ENCODE peak calls at places on chromosomes 3 and 15, in seven cellular contexts. X, K, T, N, Z, U and B are unnamed samples.

GRCh38 chr3:187101184-187102072 is 37.9 kb downstream of the RPL39L start:
- DNase-seq in X (peak), K (peak), T (no peak), N (peak), Z (peak), U (peak), B (peak)

GRCh38 chr15:60523056-60523455 is 44.1 kb upstream of the ICE2 start:
- DNase-seq in X (no peak), K (peak), T (no peak), N (no peak), Z (no peak), U (peak), B (no peak)

GRCh38 chr15:55060831-55061230 is 135.9 kb downstream of the RSL24D1 start:
- DNase-seq in X (no peak), K (no peak), T (no peak), N (no peak), Z (no peak), U (no peak), B (no peak)

GRCh38 chr3:13138566-13139145 is 65.4 kb upstream of the IQSEC1 start:
- DNase-seq in X (no peak), K (no peak), T (no peak), N (no peak), Z (no peak), U (no peak), B (peak)

GRCh38 chr15:99324082-99324620 is 72.9 kb downstream of the LRRC28 start:
- DNase-seq in X (peak), K (peak), T (peak), N (peak), Z (no peak), U (peak), B (no peak)

GRCh38 chr3:116140100-116140689 is 305.1 kb downstream of the LSAMP start:
- DNase-seq in X (no peak), K (peak), T (no peak), N (peak), Z (no peak), U (peak), B (no peak)

GRCh38 chr3:43892535-43892934 is 201.8 kb downstream of the ABHD5 start:
- DNase-seq in X (no peak), K (no peak), T (no peak), N (peak), Z (no peak), U (no peak), B (peak)

GRCh38 chr3:189941679-189942078 is 179.0 kb downstream of the P3H2 start:
- DNase-seq in X (no peak), K (peak), T (no peak), N (no peak), Z (no peak), U (peak), B (no peak)

GRCh38 chr3:113231391-113231790 is 20.0 kb downstream of the BOC start:
- DNase-seq in X (peak), K (peak), T (no peak), N (no peak), Z (no peak), U (peak), B (no peak)

GRCh38 chr3:2879587-2879986 is 230.6 kb downstream of the IL5RA start:
- DNase-seq in X (no peak), K (no peak), T (no peak), N (no peak), Z (no peak), U (no peak), B (no peak)

GRCh38 chr15:63495780-63496179 is 8.6 kb upstream of the USP3 start:
- DNase-seq in X (no peak), K (no peak), T (no peak), N (no peak), Z (no peak), U (no peak), B (no peak)

GRCh38 chr15:67840747-67841634 is 1.1 kb upstream of the RNU6-1 start:
- DNase-seq in X (no peak), K (peak), T (no peak), N (peak), Z (no peak), U (peak), B (no peak)

GRCh38 chr3:167787440-167787839 is 51.9 kb downstream of the SERPINI1 start:
- DNase-seq in X (no peak), K (no peak), T (no peak), N (no peak), Z (no peak), U (no peak), B (no peak)

GRCh38 chr3:197367081-197367780 is 68.8 kb upstream of the DLG1 start:
- DNase-seq in X (no peak), K (peak), T (peak), N (no peak), Z (no peak), U (peak), B (peak)

GRCh38 chr3:42035816-42036482 is 55.2 kb upstream of the TRAK1 start:
- DNase-seq in X (no peak), K (no peak), T (no peak), N (no peak), Z (peak), U (no peak), B (no peak)

GRCh38 chr15:62828364-62828763 is 214.2 kb upstream of the TPM1 start:
- DNase-seq in X (no peak), K (no peak), T (no peak), N (no peak), Z (no peak), U (no peak), B (no peak)

GRCh38 chr3:170258105-170258487 is 35.9 kb downstream of the PRKCI start:
- DNase-seq in X (no peak), K (no peak), T (no peak), N (no peak), Z (no peak), U (peak), B (no peak)

GRCh38 chr3:113287111-113287817 is 75.9 kb downstream of the BOC start:
- DNase-seq in X (peak), K (peak), T (peak), N (peak), Z (no peak), U (peak), B (no peak)

GRCh38 chr3:13114811-13115615 is 41.8 kb upstream of the IQSEC1 start:
- DNase-seq in X (no peak), K (no peak), T (no peak), N (no peak), Z (no peak), U (no peak), B (peak)

GRCh38 chr3:121574449-121574848 is 6.7 kb downstream of the ARGFX start:
- DNase-seq in X (no peak), K (no peak), T (no peak), N (peak), Z (no peak), U (no peak), B (no peak)

GRCh38 chr3:136938334-136938733 is 19.4 kb upstream of the IL20RB start:
- DNase-seq in X (no peak), K (peak), T (no peak), N (peak), Z (no peak), U (peak), B (no peak)

GRCh38 chr3:128487813-128488635 is 5.0 kb downstream of the GATA2 start:
- DNase-seq in X (peak), K (peak), T (peak), N (no peak), Z (peak), U (peak), B (peak)

GRCh38 chr15:88664151-88664778 is 25.4 kb downstream of the ISG20 start:
- DNase-seq in X (no peak), K (no peak), T (no peak), N (peak), Z (no peak), U (no peak), B (no peak)

GRCh38 chr3:177361042-177361938 is 164.0 kb upstream of the TBL1XR1 start:
- DNase-seq in X (no peak), K (no peak), T (no peak), N (peak), Z (no peak), U (no peak), B (peak)

GRCh38 chr3:162641317-162641716 is 1144.7 kb downstream of the OTOL1 start:
- DNase-seq in X (no peak), K (no peak), T (no peak), N (no peak), Z (no peak), U (peak), B (no peak)

GRCh38 chr3:44355634-44356033 is 17.1 kb downstream of the TCAIM start:
- DNase-seq in X (no peak), K (peak), T (peak), N (peak), Z (no peak), U (peak), B (no peak)

GRCh38 chr15:43133429-43134156 is at the start of gene TMEM62:
- DNase-seq in X (no peak), K (peak), T (no peak), N (peak), Z (peak), U (peak), B (peak)

GRCh38 chr15:41124058-41124457 is 8.0 kb upstream of the INO80 start:
- DNase-seq in X (no peak), K (no peak), T (no peak), N (no peak), Z (no peak), U (no peak), B (no peak)

GRCh38 chr3:167467848-167468611 is 5.8 kb downstream of the SERPINI2 start:
- DNase-seq in X (no peak), K (no peak), T (no peak), N (no peak), Z (no peak), U (no peak), B (no peak)

GRCh38 chr3:174156200-174156599 is 702.9 kb upstream of the NAALADL2 start:
- DNase-seq in X (no peak), K (peak), T (no peak), N (no peak), Z (no peak), U (no peak), B (no peak)

DNA sequence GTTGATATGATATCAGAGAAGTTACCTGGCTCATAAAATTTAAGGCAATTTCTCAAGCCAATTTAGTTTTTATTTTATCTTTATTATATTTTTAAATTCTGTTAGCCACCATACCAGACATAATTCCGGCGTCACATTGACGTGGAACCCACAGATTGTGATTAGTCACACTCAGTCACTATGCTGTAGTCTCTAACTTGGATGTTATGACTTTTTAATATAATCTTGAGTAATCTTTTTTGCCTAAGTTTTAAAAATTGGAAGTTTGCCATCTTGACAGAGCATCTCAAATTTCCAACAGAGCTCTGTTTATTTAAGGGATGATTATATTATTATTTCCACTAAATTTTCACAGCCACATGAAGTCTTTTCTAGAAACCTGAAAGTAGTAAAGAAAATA is 9.7 kb upstream of the DCLK3 start:
- DNase-seq in X (no peak), K (peak), T (no peak), N (no peak), Z (no peak), U (peak), B (no peak)
- H3K4me3 ChIP-seq in X (no peak), K (no peak), T (no peak), N (no peak), Z (no peak), U (no peak), B (no peak)

GRCh38 chr3:184235381-184236032 is 6.1 kb downstream of the VWA5B2 start:
- DNase-seq in X (no peak), K (no peak), T (no peak), N (peak), Z (no peak), U (peak), B (no peak)
- H3K4me3 ChIP-seq in X (no peak), K (no peak), T (no peak), N (no peak), Z (no peak), U (no peak), B (no peak)

GRCh38 chr3:4986175-4986610 is 7.0 kb downstream of the BHLHE40 start:
- DNase-seq in X (no peak), K (no peak), T (no peak), N (no peak), Z (no peak), U (no peak), B (no peak)
- H3K4me3 ChIP-seq in X (no peak), K (no peak), T (no peak), N (peak), Z (peak), U (peak), B (peak)

GRCh38 chr3:50502225-50502583 is 1.2 kb downstream of the CACNA2D2 start:
- DNase-seq in X (no peak), K (no peak), T (no peak), N (no peak), Z (no peak), U (no peak), B (no peak)
- H3K4me3 ChIP-seq in X (no peak), K (no peak), T (no peak), N (no peak), Z (no peak), U (no peak), B (peak)

GRCh38 chr3:153399636-153400035 is 237.6 kb downstream of the RAP2B start:
- DNase-seq in X (no peak), K (no peak), T (no peak), N (no peak), Z (no peak), U (peak), B (no peak)
- H3K4me3 ChIP-seq in X (no peak), K (no peak), T (no peak), N (no peak), Z (no peak), U (peak), B (no peak)

GRCh38 chr15:96421211-96421610 is 90.7 kb downstream of the NR2F2 start:
- DNase-seq in X (peak), K (no peak), T (no peak), N (no peak), Z (no peak), U (peak), B (no peak)
- H3K4me3 ChIP-seq in X (no peak), K (no peak), T (no peak), N (no peak), Z (no peak), U (peak), B (no peak)

DNA sequence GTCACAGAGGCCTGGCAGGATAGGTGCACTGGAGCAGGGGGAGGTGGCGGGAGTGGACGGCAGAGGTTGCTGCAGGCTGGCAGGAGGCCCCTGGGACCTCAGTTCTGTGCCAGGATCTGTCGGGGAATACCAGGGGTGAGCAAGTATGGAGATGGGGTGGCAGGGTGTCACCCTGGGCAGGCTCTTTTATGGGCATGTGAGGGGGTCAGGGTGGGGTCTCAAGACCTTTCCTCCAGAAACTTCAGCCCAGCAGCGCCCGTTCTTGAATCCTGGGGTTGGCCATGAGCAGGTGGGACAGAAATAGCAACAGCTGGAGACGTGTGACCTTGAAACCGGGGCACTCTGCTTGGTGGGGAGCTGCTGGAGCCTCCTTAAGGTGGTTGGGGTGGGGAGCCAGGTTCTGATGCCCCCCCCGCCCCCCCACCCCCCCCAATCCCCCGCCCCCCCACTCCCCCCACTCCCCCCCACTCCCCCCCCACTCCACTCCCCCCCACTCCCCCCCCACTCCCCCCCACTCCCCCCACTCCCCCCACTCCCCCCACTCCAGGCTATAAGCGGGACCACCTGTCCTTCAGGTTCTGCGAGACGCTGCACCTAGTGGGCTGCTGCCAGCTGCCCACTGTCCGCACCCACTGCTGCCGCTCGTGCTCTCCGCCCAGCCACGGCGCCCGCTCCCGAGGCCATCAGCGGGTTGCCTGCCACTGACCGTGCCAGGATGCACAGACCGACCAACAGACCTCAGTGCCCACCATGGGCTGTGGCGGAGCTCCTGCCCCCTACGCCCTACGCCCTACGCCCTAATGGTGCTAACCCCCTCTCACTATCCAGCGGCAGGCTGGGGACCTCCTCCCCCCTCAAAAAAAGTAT is 84.9 kb downstream of the TBC1D2B start:
- DNase-seq in X (no peak), K (no peak), T (no peak), N (no peak), Z (no peak), U (no peak), B (no peak)
- H3K4me3 ChIP-seq in X (no peak), K (no peak), T (no peak), N (no peak), Z (no peak), U (no peak), B (no peak)

GRCh38 chr3:72427575-72427974 is 420.7 kb downstream of the SHQ1 start:
- DNase-seq in X (no peak), K (no peak), T (no peak), N (no peak), Z (no peak), U (no peak), B (no peak)
- H3K4me3 ChIP-seq in X (no peak), K (no peak), T (no peak), N (no peak), Z (no peak), U (no peak), B (no peak)

DNA sequence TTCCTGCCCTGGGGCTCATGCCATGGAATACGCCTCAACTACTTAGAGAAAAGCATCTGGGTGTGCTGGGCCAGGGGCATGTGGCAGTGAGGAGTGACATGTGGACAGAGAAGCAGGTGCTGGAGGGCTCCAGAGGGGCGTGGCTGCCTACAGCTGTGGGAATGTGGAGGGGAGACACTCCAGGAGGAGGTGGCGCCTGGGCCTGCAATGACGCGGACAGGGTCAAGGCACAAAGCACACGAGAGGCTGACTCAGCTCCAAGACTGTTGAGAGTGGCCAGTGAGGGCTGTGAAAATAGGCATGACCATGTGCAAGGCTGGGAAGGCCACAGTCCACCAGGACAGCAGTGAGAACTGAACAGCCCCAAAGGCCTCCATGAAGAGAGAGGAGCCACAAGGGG is 48.5 kb downstream of the PTH1R start:
- DNase-seq in X (no peak), K (peak), T (no peak), N (no peak), Z (peak), U (peak), B (peak)
- H3K4me3 ChIP-seq in X (no peak), K (no peak), T (no peak), N (no peak), Z (no peak), U (no peak), B (no peak)

DNA sequence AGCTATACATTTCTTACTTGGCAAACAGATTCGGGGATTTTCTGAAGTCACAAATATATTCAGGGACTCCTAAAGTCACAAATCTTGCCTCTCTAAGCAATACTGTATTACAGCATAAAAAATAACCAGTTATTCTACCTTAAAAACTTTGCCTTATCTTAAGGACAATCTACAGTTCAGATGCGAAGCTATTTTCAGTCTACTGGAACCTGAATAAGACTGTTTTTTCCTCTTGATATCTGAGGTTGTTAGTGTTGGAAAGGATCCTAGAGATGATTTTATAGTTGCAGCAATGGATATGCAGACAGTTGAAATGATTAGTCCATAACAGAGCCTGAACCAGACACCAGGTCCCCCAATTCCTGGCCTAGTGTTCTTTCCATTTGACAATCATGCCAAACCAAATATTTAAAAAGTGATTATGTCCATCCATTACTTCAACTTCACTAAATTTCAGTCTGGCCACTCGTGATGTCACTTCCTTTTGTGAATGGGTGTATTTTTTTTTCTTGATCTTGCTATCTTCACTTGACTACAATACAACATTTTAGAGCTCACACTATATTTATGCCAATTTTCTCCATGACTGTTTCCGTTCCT is 1.8 kb downstream of the HDGFL3 start:
- DNase-seq in X (no peak), K (peak), T (peak), N (no peak), Z (no peak), U (peak), B (no peak)
- H3K4me3 ChIP-seq in X (no peak), K (peak), T (peak), N (no peak), Z (no peak), U (peak), B (peak)